ENCODE peak calls at places on chromosomes 5 and 9, in nine cellular contexts. M, X, L, I, R, Q, W, N and V are unnamed samples.

GRCh38 chr9:116157436-116158138 is 4.0 kb downstream of the PAPPA start:
- DNase-seq in Q (no peak), I (no peak), L (no peak), M (peak), R (no peak), X (no peak), W (no peak), N (no peak), V (no peak)

GRCh38 chr9:135662758-135663450 is at the start of gene LCN9:
- DNase-seq in M (no peak), N (peak), X (no peak), I (no peak), W (no peak), R (peak), Q (no peak), L (no peak), V (no peak)

GRCh38 chr9:77707696-77708095 is 59.6 kb upstream of the GNA14 start:
- DNase-seq in Q (peak), N (no peak), L (no peak), I (no peak), W (peak), M (no peak), X (no peak), R (no peak), V (peak)

GRCh38 chr9:79408617-79409016 is 163.1 kb upstream of the TLE4 start:
- DNase-seq in I (no peak), N (no peak), Q (no peak), L (no peak), M (no peak), R (no peak), X (no peak), W (no peak), V (no peak)

GRCh38 chr5:3943803-3944202 is 348.2 kb downstream of the IRX1 start:
- DNase-seq in W (no peak), N (no peak), Q (no peak), L (no peak), R (no peak), M (no peak), I (no peak), X (peak), V (no peak)

GRCh38 chr9:112874006-112874405 is 16.7 kb downstream of the SLC46A2 start:
- DNase-seq in X (no peak), Q (no peak), I (no peak), M (no peak), R (no peak), W (no peak), L (no peak), N (no peak), V (no peak)

GRCh38 chr5:66830636-66831035 is 234.4 kb downstream of the MAST4 start:
- DNase-seq in M (no peak), X (no peak), N (no peak), L (peak), Q (no peak), R (no peak), I (no peak), W (no peak), V (no peak)

GRCh38 chr5:177455036-177455660 is 8.5 kb downstream of the PRR7 start:
- DNase-seq in X (peak), Q (no peak), L (peak), N (peak), M (peak), W (peak), R (peak), I (peak), V (peak)

GRCh38 chr9:2824564-2824963 is 19.3 kb downstream of the PUM3 start:
- DNase-seq in N (peak), Q (no peak), M (peak), W (no peak), L (no peak), R (no peak), X (no peak), I (no peak), V (no peak)

DNA sequence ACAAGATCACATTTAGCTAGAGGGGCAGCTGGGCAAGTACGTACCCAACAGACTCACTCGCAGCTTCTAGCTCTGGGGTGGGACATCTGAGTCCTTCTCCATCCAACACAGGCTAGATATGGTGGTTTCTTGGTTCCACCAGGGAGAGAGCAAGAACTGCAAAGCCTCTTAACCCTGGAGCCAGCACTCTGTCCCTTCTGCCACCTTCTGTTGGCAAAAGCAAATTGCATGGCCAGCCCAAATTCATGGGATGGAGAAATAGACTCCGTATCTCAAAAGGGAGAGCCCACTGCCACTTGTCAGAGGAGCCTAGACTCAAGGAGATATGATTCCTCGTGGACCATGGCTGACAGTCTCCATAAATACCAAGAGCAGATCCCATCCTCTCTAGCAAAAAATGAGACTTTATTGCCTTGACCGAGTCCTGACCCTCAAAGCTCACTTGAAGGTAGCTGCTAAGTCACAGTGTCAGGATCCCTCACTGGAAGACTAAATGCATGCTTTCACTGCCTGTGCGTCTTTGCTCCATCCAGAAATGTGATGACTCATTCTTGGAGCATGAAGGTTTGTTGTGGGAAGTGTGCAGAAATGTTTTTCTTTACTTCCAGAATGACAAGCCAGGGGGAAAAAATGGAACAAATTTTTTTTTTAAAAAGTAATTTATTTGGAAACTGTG is 28.8 kb upstream of the ROR2 start:
- DNase-seq in X (peak), N (peak), L (peak), R (no peak), Q (no peak), M (peak), W (no peak), I (no peak), V (peak)
- TF ChIP-seq CTCF in X (peak), N (peak), L (peak), R (peak), Q (no peak), M (peak), W (peak), I (no peak), V (peak)

GRCh38 chr9:130999265-130999623 is 9.7 kb upstream of the LAMC3 start:
- DNase-seq in L (no peak), M (no peak), X (no peak), I (no peak), N (no peak), R (no peak), Q (no peak), W (no peak), V (no peak)

GRCh38 chr9:130997395-130997684 is 11.6 kb upstream of the LAMC3 start:
- DNase-seq in M (no peak), L (no peak), N (no peak), I (no peak), R (no peak), Q (no peak), W (no peak), X (no peak), V (no peak)

GRCh38 chr9:130996672-130997394 is 12.1 kb upstream of the LAMC3 start:
- DNase-seq in W (no peak), L (no peak), N (no peak), I (no peak), R (no peak), X (no peak), M (no peak), Q (no peak), V (no peak)

GRCh38 chr9:130998596-130999264 is 10.2 kb upstream of the LAMC3 start:
- DNase-seq in R (no peak), I (no peak), Q (no peak), X (no peak), W (no peak), M (no peak), N (no peak), L (no peak), V (no peak)

GRCh38 chr9:130997925-130998595 is 10.9 kb upstream of the LAMC3 start:
- DNase-seq in X (peak), M (peak), W (no peak), N (peak), I (peak), L (peak), Q (no peak), R (peak), V (peak)
- TF ChIP-seq CTCF in X (peak), M (peak), W (peak), N (peak), I (peak), L (peak), Q (peak), R (peak), V (peak)

GRCh38 chr5:142551242-142552067 is 134.4 kb downstream of the FGF1 start:
- DNase-seq in R (no peak), Q (no peak), W (no peak), N (no peak), X (no peak), M (peak), I (no peak), L (no peak), V (peak)

GRCh38 chr5:142547445-142548374 is 138.2 kb downstream of the FGF1 start:
- DNase-seq in R (no peak), X (no peak), W (no peak), L (no peak), I (no peak), M (no peak), N (no peak), Q (no peak), V (no peak)

GRCh38 chr5:142550471-142550870 is 135.4 kb downstream of the FGF1 start:
- DNase-seq in I (no peak), M (no peak), L (no peak), Q (no peak), X (no peak), W (no peak), N (no peak), R (no peak), V (no peak)

GRCh38 chr5:142548739-142549275 is 137.1 kb downstream of the FGF1 start:
- DNase-seq in L (peak), W (peak), I (peak), N (peak), X (peak), M (peak), R (peak), Q (peak), V (peak)

DNA sequence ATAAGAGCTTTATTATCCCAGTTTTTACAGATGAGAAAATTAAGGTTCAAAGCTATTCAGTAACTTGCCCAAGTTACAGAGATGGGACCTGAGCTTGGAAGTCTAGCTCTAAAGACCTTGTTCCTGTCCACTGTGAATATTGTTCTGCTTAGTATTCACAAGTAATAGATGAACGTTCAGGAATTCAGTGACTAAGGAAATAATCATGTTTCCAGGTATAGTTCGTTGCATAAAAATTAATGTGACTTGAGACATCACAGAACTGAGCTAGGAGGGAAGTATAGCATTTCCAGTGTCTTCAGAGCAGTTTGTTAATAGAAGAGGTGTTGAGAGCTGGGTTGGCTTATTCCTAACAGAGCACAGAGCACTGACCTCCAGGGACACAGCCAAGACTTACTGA is 136.1 kb downstream of the FGF1 start:
- DNase-seq in N (no peak), L (no peak), M (no peak), W (no peak), R (no peak), X (no peak), Q (no peak), I (no peak), V (no peak)
- TF ChIP-seq CTCF in N (no peak), L (no peak), M (no peak), W (no peak), R (no peak), X (no peak), Q (no peak), I (no peak), V (no peak)

DNA sequence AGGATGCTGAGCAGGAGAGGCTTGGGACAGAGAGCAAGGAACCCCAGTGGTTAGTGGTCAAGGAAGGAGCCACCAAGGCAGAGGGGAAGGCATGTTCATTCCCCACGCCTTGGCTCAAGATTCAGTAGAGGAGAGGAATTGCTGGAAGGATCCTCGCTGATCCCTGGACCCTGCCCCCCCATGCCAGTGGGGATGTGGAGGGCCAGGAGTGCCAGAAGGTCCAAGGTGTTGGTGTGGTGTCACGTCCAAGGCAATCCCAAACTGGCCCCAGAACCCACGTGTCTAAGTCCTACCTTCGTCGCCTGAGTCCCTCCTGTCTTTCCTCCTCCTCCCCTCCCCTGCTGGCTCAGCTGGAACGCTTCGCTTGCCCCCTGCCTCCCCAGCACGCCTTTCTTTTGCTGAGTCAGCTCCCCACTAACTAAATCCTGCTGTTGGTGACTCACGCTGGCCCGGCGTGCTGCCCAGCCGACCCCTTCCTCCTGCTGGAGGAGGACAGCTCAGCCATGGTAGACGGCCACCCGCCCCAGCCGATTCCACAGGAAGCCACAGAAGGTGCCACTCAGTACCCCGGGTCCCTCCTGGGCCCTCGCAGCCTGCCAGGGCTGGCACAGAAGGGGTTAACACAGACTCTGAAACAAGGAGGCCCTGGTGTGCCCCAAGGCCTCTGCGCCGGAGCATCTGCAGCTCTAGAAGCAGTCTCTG is 37.6 kb upstream of the ORM1 start:
- DNase-seq in I (no peak), M (peak), W (no peak), X (no peak), L (no peak), Q (peak), N (peak), R (no peak), V (peak)
- TF ChIP-seq CTCF in I (no peak), M (no peak), W (no peak), X (no peak), L (no peak), Q (no peak), N (no peak), R (no peak), V (no peak)

DNA sequence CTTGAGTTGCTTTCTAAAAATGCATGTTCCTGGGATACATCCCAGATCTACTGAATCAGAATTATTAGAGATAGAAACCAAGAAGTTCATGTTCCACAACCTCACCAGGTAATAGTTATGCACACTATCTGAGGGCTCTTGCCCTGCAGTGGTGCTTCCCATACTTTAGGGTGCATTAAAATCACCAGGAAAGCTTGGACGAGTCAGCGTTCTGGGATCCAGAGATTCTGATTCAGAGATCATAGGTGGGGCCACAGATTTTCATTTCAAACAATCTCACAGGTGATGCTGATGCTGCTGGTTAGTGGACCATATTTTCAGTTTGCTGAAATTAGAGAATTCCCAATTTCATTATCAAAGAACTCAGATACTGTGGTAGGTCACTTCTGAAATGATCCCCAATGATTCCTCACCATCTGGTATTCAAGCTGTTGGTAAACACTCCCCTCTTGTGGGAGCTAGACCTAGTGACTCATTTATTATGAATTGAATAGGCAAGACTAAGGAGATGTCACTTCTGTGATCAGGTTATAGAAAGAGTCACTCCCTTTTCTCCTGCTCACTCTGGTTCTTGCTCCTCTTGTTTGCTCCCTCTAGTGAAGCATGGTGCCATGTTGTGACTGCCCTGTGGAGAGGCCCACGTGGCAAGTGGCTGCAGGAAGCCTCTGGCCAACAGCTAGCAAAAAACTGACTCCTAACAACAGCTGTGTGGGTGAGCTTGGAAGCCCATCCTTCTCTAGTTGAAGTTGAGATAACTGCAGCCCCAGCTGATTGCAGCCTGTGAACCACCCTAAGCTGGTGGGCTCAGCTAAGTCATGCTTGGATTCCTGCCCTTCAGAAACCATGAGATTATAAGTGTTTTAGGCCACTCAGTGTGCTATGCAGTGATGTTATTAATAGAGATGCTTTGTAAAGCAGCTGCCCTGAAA is 59.8 kb downstream of the SH3TC2 start:
- DNase-seq in M (no peak), Q (no peak), N (no peak), L (no peak), R (no peak), W (no peak), I (no peak), X (no peak), V (no peak)
- TF ChIP-seq CTCF in M (no peak), Q (no peak), N (no peak), L (peak), R (no peak), W (peak), I (no peak), X (no peak), V (no peak)

DNA sequence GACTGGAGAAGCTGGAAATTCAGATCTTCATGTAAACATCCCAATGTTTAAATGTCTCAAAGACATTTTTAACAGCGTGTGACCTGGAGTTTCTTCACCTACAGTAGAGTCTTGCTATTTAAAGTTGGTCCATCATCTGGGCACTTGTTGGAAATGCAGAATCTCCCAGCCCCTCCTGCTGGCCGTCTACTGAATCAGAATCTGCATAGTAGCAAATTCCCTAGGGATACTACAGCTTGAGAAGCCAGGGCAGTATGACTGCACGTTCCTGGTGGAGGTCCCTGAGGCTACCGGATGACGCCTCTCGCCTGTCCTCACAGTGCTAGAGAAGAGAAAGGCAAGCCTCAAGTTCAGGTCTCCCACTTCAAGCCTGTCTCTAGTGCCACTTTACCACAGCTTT is 15.7 kb downstream of the SAP30L start:
- DNase-seq in N (no peak), I (no peak), R (no peak), W (no peak), X (no peak), L (no peak), M (peak), Q (no peak), V (no peak)
- TF ChIP-seq CTCF in N (peak), I (no peak), R (peak), W (peak), X (no peak), L (no peak), M (no peak), Q (no peak), V (no peak)

GRCh38 chr5:27682600-27682999 is 644.2 kb upstream of the CDH9 start:
- DNase-seq in Q (no peak), N (peak), M (peak), X (no peak), L (no peak), R (no peak), I (no peak), W (no peak), V (peak)
- TF ChIP-seq CTCF in Q (no peak), N (no peak), M (no peak), X (no peak), L (no peak), R (no peak), I (no peak), W (peak), V (no peak)

DNA sequence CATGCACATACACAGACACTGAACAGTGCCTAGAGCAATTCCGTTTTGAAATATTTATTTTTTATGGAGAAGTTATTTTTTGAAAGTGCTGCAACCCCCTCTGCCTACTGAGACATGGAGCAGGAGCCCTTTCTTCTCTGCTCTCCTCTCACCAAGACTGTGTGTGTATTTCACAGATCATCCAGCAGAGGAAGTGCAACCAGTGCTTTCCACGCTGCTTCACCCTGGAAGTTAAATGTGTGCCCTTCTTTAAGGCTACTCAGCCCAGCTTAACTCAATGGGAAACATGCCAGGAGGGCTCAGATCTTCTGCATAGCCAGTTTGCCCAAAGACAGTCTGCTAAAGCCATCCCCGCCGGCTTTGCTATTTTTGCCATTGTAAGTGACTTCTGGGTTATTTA is 606.3 kb downstream of the TLE1 start:
- DNase-seq in X (peak), L (no peak), W (no peak), R (no peak), I (no peak), N (no peak), Q (no peak), M (peak), V (peak)
- TF ChIP-seq CTCF in X (peak), L (no peak), W (peak), R (no peak), I (no peak), N (no peak), Q (peak), M (no peak), V (no peak)